ENCODE peak calls at places on chromosomes 7 and 10, in five cellular contexts. One of them, this sample, is unnamed.

GRCh38 chr7:24702674-24703235 is 54.5 kb downstream of the GSDME start:
- DNase-seq in stimulated activated CD4-positive, alpha-beta T cell treated with anti-CD3 and anti-CD28 coated beads, Interleukin-4, amount 100 ng/mL, for 1 hour: no peak
- DNase-seq in cerebellar cortex: no peak
- DNase-seq in NCI-H2029 treated with DMSO at 0.1 percent for 48 hours: no peak
- DNase-seq in hippocampal formation: no peak
- DNase-seq in this sample: no peak

GRCh38 chr10:110850990-110851389 is 20.7 kb upstream of the PDCD4 start:
- DNase-seq in NCI-H2029 treated with DMSO at 0.1 percent for 48 hours: no peak
- DNase-seq in stimulated activated CD4-positive, alpha-beta T cell treated with anti-CD3 and anti-CD28 coated beads, Interleukin-4, amount 100 ng/mL, for 1 hour: no peak
- DNase-seq in cerebellar cortex: no peak
- DNase-seq in hippocampal formation: no peak
- DNase-seq in this sample: no peak

GRCh38 chr10:71040890-71041590 is 152.7 kb upstream of the PCBD1 start:
- DNase-seq in stimulated activated CD4-positive, alpha-beta T cell treated with anti-CD3 and anti-CD28 coated beads, Interleukin-4, amount 100 ng/mL, for 1 hour: no peak
- DNase-seq in cerebellar cortex: no peak
- DNase-seq in hippocampal formation: no peak
- DNase-seq in NCI-H2029 treated with DMSO at 0.1 percent for 48 hours: no peak
- DNase-seq in this sample: no peak

GRCh38 chr7:6636741-6637543 is at the start of gene ZNF316:
- DNase-seq in stimulated activated CD4-positive, alpha-beta T cell treated with anti-CD3 and anti-CD28 coated beads, Interleukin-4, amount 100 ng/mL, for 1 hour: peak
- DNase-seq in cerebellar cortex: peak
- DNase-seq in NCI-H2029 treated with DMSO at 0.1 percent for 48 hours: no peak
- DNase-seq in hippocampal formation: peak
- DNase-seq in this sample: peak

GRCh38 chr10:79334573-79334972 is 12.7 kb upstream of the PPIF start:
- DNase-seq in cerebellar cortex: no peak
- DNase-seq in stimulated activated CD4-positive, alpha-beta T cell treated with anti-CD3 and anti-CD28 coated beads, Interleukin-4, amount 100 ng/mL, for 1 hour: no peak
- DNase-seq in NCI-H2029 treated with DMSO at 0.1 percent for 48 hours: no peak
- DNase-seq in hippocampal formation: no peak
- DNase-seq in this sample: no peak

GRCh38 chr7:94375167-94375566 is 19.5 kb upstream of the COL1A2 start:
- DNase-seq in hippocampal formation: no peak
- DNase-seq in cerebellar cortex: no peak
- DNase-seq in stimulated activated CD4-positive, alpha-beta T cell treated with anti-CD3 and anti-CD28 coated beads, Interleukin-4, amount 100 ng/mL, for 1 hour: no peak
- DNase-seq in NCI-H2029 treated with DMSO at 0.1 percent for 48 hours: no peak
- DNase-seq in this sample: peak

GRCh38 chr7:136870799-136871487 is 2.5 kb downstream of the CHRM2 start:
- DNase-seq in NCI-H2029 treated with DMSO at 0.1 percent for 48 hours: no peak
- DNase-seq in stimulated activated CD4-positive, alpha-beta T cell treated with anti-CD3 and anti-CD28 coated beads, Interleukin-4, amount 100 ng/mL, for 1 hour: no peak
- DNase-seq in cerebellar cortex: no peak
- DNase-seq in hippocampal formation: no peak
- DNase-seq in this sample: peak

GRCh38 chr10:20817646-20818045 is 79.5 kb downstream of the NEBL start:
- DNase-seq in hippocampal formation: no peak
- DNase-seq in cerebellar cortex: no peak
- DNase-seq in stimulated activated CD4-positive, alpha-beta T cell treated with anti-CD3 and anti-CD28 coated beads, Interleukin-4, amount 100 ng/mL, for 1 hour: no peak
- DNase-seq in NCI-H2029 treated with DMSO at 0.1 percent for 48 hours: no peak
- DNase-seq in this sample: no peak

GRCh38 chr7:630539-630938 is 96.0 kb upstream of the DNAAF5 start:
- DNase-seq in NCI-H2029 treated with DMSO at 0.1 percent for 48 hours: no peak
- DNase-seq in hippocampal formation: no peak
- DNase-seq in stimulated activated CD4-positive, alpha-beta T cell treated with anti-CD3 and anti-CD28 coated beads, Interleukin-4, amount 100 ng/mL, for 1 hour: no peak
- DNase-seq in cerebellar cortex: no peak
- DNase-seq in this sample: no peak

GRCh38 chr10:93746844-93747284 is 10.9 kb upstream of the LGI1 start:
- DNase-seq in hippocampal formation: no peak
- DNase-seq in stimulated activated CD4-positive, alpha-beta T cell treated with anti-CD3 and anti-CD28 coated beads, Interleukin-4, amount 100 ng/mL, for 1 hour: peak
- DNase-seq in cerebellar cortex: peak
- DNase-seq in NCI-H2029 treated with DMSO at 0.1 percent for 48 hours: no peak
- DNase-seq in this sample: no peak

GRCh38 chr7:55303220-55303619 is 61.9 kb upstream of the LANCL2 start:
- DNase-seq in cerebellar cortex: no peak
- DNase-seq in NCI-H2029 treated with DMSO at 0.1 percent for 48 hours: no peak
- DNase-seq in stimulated activated CD4-positive, alpha-beta T cell treated with anti-CD3 and anti-CD28 coated beads, Interleukin-4, amount 100 ng/mL, for 1 hour: no peak
- DNase-seq in hippocampal formation: no peak
- DNase-seq in this sample: no peak